ENCODE peak calls at places on chromosomes 12 and 14, in nine cellular contexts. Q is choroid plexus epithelial cell; X is GM04503; O is stimulated activated CD4-positive, alpha-beta T cell treated with anti-CD3 and anti-CD28 coated beads, Interleukin-4, amount 100 ng/mL, for 4 hours; T is left lung; W is IMR-90; A is fibroblast of mammary gland; V is activated B cell treated with CpG ODN at 0.5 μM for 24 hours; H is EH. Z is an unnamed sample.

GRCh38 chr12:78703820-78704525 is 160.6 kb upstream of the SYT1 start:
- DNase-seq in Q (peak), X (peak), O (no peak), T (no peak), W (peak), A (peak), V (no peak), H (peak), Z (no peak)

GRCh38 chr12:11482955-11483354 is 87.6 kb upstream of the PRB2 start:
- DNase-seq in Q (peak), X (peak), O (no peak), T (no peak), W (peak), A (peak), V (no peak), H (peak), Z (no peak)

GRCh38 chr12:3757261-3757660 is 4.4 kb upstream of the CRACR2A start:
- DNase-seq in Q (no peak), X (no peak), O (no peak), T (no peak), W (no peak), A (no peak), V (no peak), H (no peak), Z (no peak)

GRCh38 chr12:21169878-21170472 is 39.0 kb downstream of the SLCO1B1 start:
- DNase-seq in Q (peak), X (no peak), O (no peak), T (no peak), W (peak), A (peak), V (no peak), H (peak), Z (peak)

GRCh38 chr12:117456076-117456475 is 94.7 kb upstream of the NOS1 start:
- DNase-seq in Q (no peak), X (no peak), O (no peak), T (no peak), W (no peak), A (no peak), V (no peak), H (no peak), Z (no peak)

GRCh38 chr14:48726080-48726642 is 860.0 kb downstream of the RPS29 start:
- DNase-seq in Q (peak), X (no peak), O (no peak), T (no peak), W (peak), A (no peak), V (no peak), H (no peak), Z (no peak)

GRCh38 chr12:131261906-131262305 is 308.2 kb downstream of the ADGRD1 start:
- DNase-seq in Q (no peak), X (no peak), O (no peak), T (no peak), W (no peak), A (no peak), V (no peak), H (no peak), Z (no peak)

GRCh38 chr14:88559852-88560251 is 3.0 kb upstream of the ZC3H14 start:
- DNase-seq in Q (peak), X (peak), O (no peak), T (no peak), W (peak), A (peak), V (no peak), H (peak), Z (no peak)

GRCh38 chr14:61662001-61662400 is 33.3 kb upstream of the HIF1A start:
- DNase-seq in Q (peak), X (no peak), O (no peak), T (no peak), W (peak), A (no peak), V (no peak), H (no peak), Z (no peak)

GRCh38 chr12:55927588-55928502 is at the start of gene PYM1:
- DNase-seq in Q (peak), X (no peak), O (peak), T (peak), W (peak), A (peak), V (peak), H (peak), Z (peak)

GRCh38 chr12:76637807-76638206 is 78.2 kb upstream of the OSBPL8 start:
- DNase-seq in Q (peak), X (no peak), O (no peak), T (no peak), W (peak), A (peak), V (no peak), H (peak), Z (no peak)

GRCh38 chr12:69468237-69469026 is 1.8 kb upstream of the FRS2 start:
- DNase-seq in Q (no peak), X (no peak), O (no peak), T (no peak), W (no peak), A (peak), V (no peak), H (peak), Z (no peak)

GRCh38 chr14:76829016-76829365 is 2.8 kb downstream of the LRRC74A start:
- DNase-seq in Q (no peak), X (no peak), O (no peak), T (no peak), W (no peak), A (peak), V (no peak), H (no peak), Z (no peak)

GRCh38 chr14:34711169-34711568 is 3.2 kb downstream of the CFL2 start:
- DNase-seq in Q (peak), X (peak), O (no peak), T (no peak), W (peak), A (peak), V (no peak), H (peak), Z (no peak)

GRCh38 chr12:71900091-71900490 is 38.6 kb upstream of the TPH2 start:
- DNase-seq in Q (peak), X (no peak), O (no peak), T (no peak), W (peak), A (peak), V (no peak), H (peak), Z (no peak)

GRCh38 chr14:67571991-67572323 is 28.1 kb downstream of the PIGH start:
- DNase-seq in Q (no peak), X (no peak), O (no peak), T (peak), W (no peak), A (no peak), V (no peak), H (no peak), Z (no peak)

GRCh38 chr12:52360663-52361271 is 6.5 kb downstream of the KRT85 start:
- DNase-seq in Q (no peak), X (no peak), O (no peak), T (no peak), W (no peak), A (no peak), V (no peak), H (no peak), Z (no peak)

GRCh38 chr12:78040111-78040510 is 209.4 kb downstream of the NAV3 start:
- DNase-seq in Q (no peak), X (no peak), O (no peak), T (no peak), W (no peak), A (no peak), V (no peak), H (no peak), Z (no peak)

GRCh38 chr12:105214141-105214540 is 21.8 kb downstream of the APPL2 start:
- DNase-seq in Q (no peak), X (peak), O (no peak), T (no peak), W (peak), A (no peak), V (no peak), H (peak), Z (no peak)

GRCh38 chr12:1644523-1645438 is 15.8 kb downstream of the WNT5B start:
- DNase-seq in Q (peak), X (peak), O (no peak), T (peak), W (peak), A (peak), V (no peak), H (peak), Z (no peak)

GRCh38 chr12:33440477-33440876 is 858 bp upstream of the SYT10 start:
- DNase-seq in Q (no peak), X (no peak), O (no peak), T (peak), W (no peak), A (no peak), V (no peak), H (no peak), Z (no peak)

GRCh38 chr14:49417790-49418189 is 168.4 kb downstream of the RPS29 start:
- DNase-seq in Q (no peak), X (no peak), O (no peak), T (no peak), W (no peak), A (no peak), V (no peak), H (no peak), Z (no peak)

GRCh38 chr12:90106568-90106967 is 397.9 kb upstream of the ATP2B1 start:
- DNase-seq in Q (no peak), X (no peak), O (no peak), T (no peak), W (no peak), A (no peak), V (no peak), H (no peak), Z (no peak)

GRCh38 chr12:116524964-116525379 is 34.2 kb upstream of the MAP1LC3B2 start:
- DNase-seq in Q (no peak), X (no peak), O (no peak), T (no peak), W (peak), A (peak), V (no peak), H (peak), Z (no peak)

GRCh38 chr14:69363055-69363454 is 35.0 kb downstream of the ERH start:
- DNase-seq in Q (peak), X (peak), O (no peak), T (no peak), W (peak), A (peak), V (no peak), H (peak), Z (no peak)

GRCh38 chr12:6469609-6470374 is 685 bp downstream of the VAMP1 start:
- DNase-seq in Q (no peak), X (no peak), O (no peak), T (no peak), W (no peak), A (no peak), V (no peak), H (peak), Z (no peak)

GRCh38 chr12:104355630-104356029 is 52.1 kb downstream of the EID3 start:
- DNase-seq in Q (no peak), X (no peak), O (no peak), T (no peak), W (no peak), A (no peak), V (no peak), H (peak), Z (no peak)

GRCh38 chr12:94458882-94459772 is 540 bp downstream of the CEP83 start:
- DNase-seq in Q (peak), X (peak), O (no peak), T (no peak), W (peak), A (peak), V (no peak), H (peak), Z (no peak)

GRCh38 chr12:40775681-40776080 is 83.4 kb downstream of the CNTN1 start:
- DNase-seq in Q (peak), X (no peak), O (no peak), T (no peak), W (no peak), A (peak), V (no peak), H (no peak), Z (no peak)

GRCh38 chr12:57476993-57477709 is 2.5 kb downstream of the ARHGAP9 start:
- DNase-seq in Q (no peak), X (no peak), O (no peak), T (no peak), W (no peak), A (no peak), V (no peak), H (no peak), Z (no peak)

GRCh38 chr12:126727656-126728055 is 1539.3 kb upstream of the TMEM132C start:
- DNase-seq in Q (no peak), X (no peak), O (no peak), T (peak), W (no peak), A (no peak), V (no peak), H (no peak), Z (no peak)